ENCODE peak calls at places on chromosomes 7 and 10, in four cellular contexts. V is cardiac fibroblast, Z is thoracic aorta, F is fibroblast of the aortic adventitia. G is an unnamed sample.

GRCh38 chr10:84216834-84217233 is 8.5 kb downstream of the LRIT2 start:
- DNase-seq in V (no peak), Z (no peak), F (no peak), G (no peak)

GRCh38 chr7:73423519-73424485 is 9.8 kb upstream of the FZD9 start:
- DNase-seq in V (peak; percentile 30), Z (no peak), F (no peak), G (no peak)

GRCh38 chr7:116588225-116588624 is 63.4 kb downstream of the CAV1 start:
- DNase-seq in V (peak; percentile 74), Z (no peak), F (peak; percentile 73), G (peak; percentile 64)

GRCh38 chr10:47026301-47027107 is 115.3 kb downstream of the PTPN20 start:
- DNase-seq in V (no peak), Z (no peak), F (no peak), G (no peak)

GRCh38 chr7:118218413-118219156 is 5.9 kb upstream of the ANKRD7 start:
- DNase-seq in V (no peak), Z (no peak), F (peak; percentile 40), G (peak; percentile 26)

GRCh38 chr7:157555308-157555707 is 218.5 kb downstream of the DNAJB6 start:
- DNase-seq in V (no peak), Z (no peak), F (no peak), G (no peak)

GRCh38 chr10:97004591-97004990 is 172.5 kb downstream of the LCOR start:
- DNase-seq in V (no peak), Z (no peak), F (no peak), G (no peak)

GRCh38 chr7:149261321-149261828 is 621 bp upstream of the ZNF783 start:
- DNase-seq in V (peak; percentile 27), Z (no peak), F (peak; percentile 41), G (peak; percentile 44)

GRCh38 chr10:74178042-74178791 is 27.2 kb downstream of the ADK start:
- DNase-seq in V (no peak), Z (no peak), F (no peak), G (no peak)

GRCh38 chr10:78775891-78776290 is 292.9 kb upstream of the ZMIZ1 start:
- DNase-seq in V (no peak), Z (no peak), F (no peak), G (no peak)

GRCh38 chr7:46544396-46545008 is 623.4 kb upstream of the IGFBP3 start:
- DNase-seq in V (peak; percentile 86), Z (no peak), F (peak; percentile 45), G (peak; percentile 90)

GRCh38 chr7:73519867-73520672 is 2.0 kb downstream of the BAZ1B start:
- DNase-seq in V (peak; percentile 11), Z (no peak), F (no peak), G (no peak)

GRCh38 chr10:79483948-79484347 is 28.4 kb upstream of the EIF5AL1 start:
- DNase-seq in V (peak; percentile 62), Z (no peak), F (peak; percentile 84), G (peak; percentile 94)

GRCh38 chr10:70722820-70723424 is 50.6 kb downstream of the ADAMTS14 start:
- DNase-seq in V (peak; percentile 13), Z (no peak), F (peak; percentile 62), G (peak; percentile 48)

GRCh38 chr10:10515479-10516204 is 502.0 kb upstream of the CELF2 start:
- DNase-seq in V (peak; percentile 26), Z (no peak), F (peak; percentile 17), G (no peak)

GRCh38 chr7:69631131-69631530 is 32.9 kb downstream of the AUTS2 start:
- DNase-seq in V (no peak), Z (no peak), F (no peak), G (peak; percentile 27)

GRCh38 chr7:2518101-2518500 is 1.5 kb upstream of the LFNG start:
- DNase-seq in V (no peak), Z (no peak), F (no peak), G (no peak)

GRCh38 chr10:1115262-1115955 is 59.2 kb downstream of the WDR37 start:
- DNase-seq in V (no peak), Z (no peak), F (no peak), G (no peak)

GRCh38 chr10:26593896-26594295 is 103.6 kb upstream of the PDSS1 start:
- DNase-seq in V (no peak), Z (no peak), F (no peak), G (no peak)

GRCh38 chr7:30225863-30226361 is 58.5 kb upstream of the ZNRF2 start:
- DNase-seq in V (peak; percentile 71), Z (no peak), F (peak; percentile 35), G (peak; percentile 11)

GRCh38 chr10:52779541-52780390 is 7.2 kb upstream of the MBL2 start:
- DNase-seq in V (peak; percentile 76), Z (no peak), F (peak; percentile 60), G (peak; percentile 56)

GRCh38 chr7:47885309-47886000 is 62.8 kb downstream of the PKD1L1 start:
- DNase-seq in V (no peak), Z (no peak), F (no peak), G (no peak)

GRCh38 chr10:20991526-20991925 is 94.4 kb upstream of the NEBL start:
- DNase-seq in V (no peak), Z (no peak), F (no peak), G (no peak)

GRCh38 chr7:111394891-111395290 is 167.4 kb downstream of the IMMP2L start:
- DNase-seq in V (no peak), Z (no peak), F (no peak), G (no peak)

GRCh38 chr10:99733366-99733765 is 1.3 kb downstream of the CUTC start:
- DNase-seq in V (no peak), Z (no peak), F (peak; percentile 25), G (peak; percentile 24)

GRCh38 chr10:124416733-124417132 is 2.0 kb downstream of the OAT start:
- DNase-seq in V (peak; percentile 76), Z (no peak), F (peak; percentile 84), G (peak; percentile 81)

GRCh38 chr7:133360201-133360600 is 107.3 kb downstream of the EXOC4 start:
- DNase-seq in V (no peak), Z (no peak), F (no peak), G (no peak)

GRCh38 chr7:27866256-27866655 is 126.3 kb downstream of the TAX1BP1 start:
- DNase-seq in V (no peak), Z (no peak), F (no peak), G (no peak)

DNA sequence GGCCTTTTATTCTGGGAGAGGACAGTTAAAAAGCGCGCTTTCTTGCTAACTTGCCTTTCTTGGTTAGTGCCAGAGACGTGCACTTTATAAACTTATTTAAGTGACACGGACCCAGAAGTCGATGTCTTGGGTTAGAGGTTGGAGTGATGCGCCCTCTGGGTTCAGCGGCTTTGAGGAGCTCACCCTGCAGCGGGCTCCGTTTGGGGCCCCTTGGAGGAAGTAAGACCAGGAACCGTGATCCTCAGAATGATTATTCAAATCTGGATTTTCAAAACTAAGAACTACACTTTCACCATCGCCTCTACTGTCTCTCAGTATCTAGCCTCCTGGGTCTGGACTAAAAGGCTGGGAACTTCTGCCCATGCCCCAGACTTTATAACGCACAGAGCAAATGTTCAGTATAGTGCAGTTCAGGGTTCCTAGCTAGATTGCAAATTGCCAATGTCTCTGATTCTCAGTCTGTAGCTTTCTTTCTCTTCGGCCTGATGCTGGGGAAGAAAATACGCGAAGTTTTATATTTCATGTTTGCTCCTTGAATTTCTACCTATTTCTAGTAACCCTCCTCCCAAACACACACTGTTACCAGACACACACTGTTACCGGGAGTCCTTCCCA is 18.6 kb upstream of the SMO start:
- DNase-seq in V (no peak), Z (no peak), F (no peak), G (no peak)
- H3K4me3 ChIP-seq in V (no peak overlapping the region), Z (peak overlapping the region; percentile 80), F (peak overlapping the region; percentile 55), G (peak overlapping the region; percentile 49)

DNA sequence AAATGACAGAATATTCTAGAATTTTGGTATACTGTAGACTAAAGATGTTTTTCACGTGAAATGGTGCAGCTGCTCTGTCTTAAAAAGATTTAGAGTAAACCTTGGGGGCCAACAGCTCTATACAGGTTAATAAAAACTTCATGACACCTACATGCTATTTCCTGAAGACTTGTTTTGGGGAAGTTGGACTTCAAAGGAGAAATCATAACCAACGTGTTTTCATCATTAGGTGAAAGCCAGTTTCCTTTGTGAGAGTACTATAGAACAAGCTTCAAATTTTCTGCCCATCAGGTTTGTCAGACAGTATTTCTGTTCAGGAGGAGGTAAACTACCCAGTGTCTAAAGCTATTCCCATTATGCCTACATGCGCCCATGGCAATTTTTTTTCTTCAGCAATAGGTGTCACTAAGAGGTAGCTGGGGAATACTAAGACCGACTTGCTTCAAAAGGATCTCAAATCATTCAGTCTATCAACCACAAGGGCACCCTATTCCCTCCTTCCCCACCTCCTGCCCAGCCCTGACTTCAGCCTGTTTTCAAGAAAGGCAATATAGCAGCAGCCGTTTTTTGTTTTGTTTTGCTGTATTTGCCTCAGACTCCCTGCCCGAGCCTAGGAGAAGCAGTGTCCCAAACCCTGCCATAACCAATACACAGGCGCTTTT is 237.3 kb upstream of the SP8 start:
- DNase-seq in V (no peak), Z (no peak), F (no peak), G (no peak)
- TF ChIP-seq CTCF in V (no peak), Z (no peak), F (no peak), G (no peak)

GRCh38 chr7:82441916-82442478 is 1.6 kb downstream of the CACNA2D1 start:
- DNase-seq in V (peak; percentile 31), Z (no peak), F (peak; percentile 35), G (peak; percentile 41)
- H3K4me3 ChIP-seq in V (peak overlapping the region; percentile 89), Z (peak overlapping the region; percentile 96), F (peak overlapping the region; percentile 84), G (peak overlapping the region; percentile 87)

GRCh38 chr7:86914468-86915054 is 144.9 kb downstream of the ELAPOR2 start:
- DNase-seq in V (peak; percentile 43), Z (no peak), F (peak; percentile 49), G (peak; percentile 5)

GRCh38 chr7:86908948-86909347 is 150.5 kb downstream of the ELAPOR2 start:
- DNase-seq in V (peak; percentile 9), Z (no peak), F (peak; percentile 12), G (no peak)

GRCh38 chr7:86913709-86914108 is 145.7 kb downstream of the ELAPOR2 start:
- DNase-seq in V (peak; percentile 58), Z (no peak), F (peak; percentile 92), G (peak; percentile 34)

GRCh38 chr7:86916277-86916825 is 143.1 kb downstream of the ELAPOR2 start:
- DNase-seq in V (no peak), Z (no peak), F (no peak), G (no peak)

GRCh38 chr7:86911703-86912102 is 147.8 kb downstream of the ELAPOR2 start:
- DNase-seq in V (no peak), Z (no peak), F (no peak), G (no peak)
- TF ChIP-seq CTCF in V (peak; percentile 18), Z (no peak), F (no peak), G (no peak)

GRCh38 chr10:5894873-5895272 is 4.8 kb downstream of the FBH1 start:
- DNase-seq in V (no peak), Z (no peak), F (no peak), G (no peak)
- H3K4me3 ChIP-seq in V (no peak overlapping the region), Z (no peak overlapping the region), F (no peak overlapping the region), G (no peak overlapping the region)

DNA sequence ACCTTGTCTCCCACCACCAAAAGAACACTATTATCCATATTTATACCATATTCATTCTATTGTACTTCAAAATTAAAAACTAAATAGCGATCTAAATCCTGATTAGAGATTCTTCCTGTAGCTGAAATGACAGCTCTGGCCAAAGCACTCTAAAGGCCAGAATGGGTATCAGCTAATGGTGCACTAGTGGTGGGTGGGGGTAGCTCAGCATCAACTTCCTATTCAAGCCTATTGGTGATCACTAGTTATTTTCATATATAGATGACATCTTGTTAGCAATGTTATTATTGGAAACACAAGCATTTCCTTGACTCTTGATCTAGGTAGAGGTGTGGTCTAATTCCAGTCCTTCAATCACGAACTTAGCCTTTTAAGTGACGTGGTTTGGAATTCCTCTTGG is 43.6 kb downstream of the TET1 start:
- DNase-seq in V (no peak), Z (no peak), F (no peak), G (no peak)
- TF ChIP-seq CTCF in V (no peak), Z (no peak), F (no peak), G (no peak)

GRCh38 chr7:42217053-42217452 is 20.0 kb downstream of the GLI3 start:
- DNase-seq in V (no peak), Z (no peak), F (no peak), G (no peak)
- H3K4me3 ChIP-seq in V (no peak overlapping the region), Z (no peak overlapping the region), F (no peak overlapping the region), G (no peak overlapping the region)